ENCODE peak calls at places on chromosomes 5 and 9, in eight cellular contexts. F is body of pancreas; I is GM20000; N is substantia nigra; O is NCI-H460; J is amygdala; Y is stimulated activated CD8-positive, alpha-beta memory T cell treated with anti-CD3 and anti-CD28 coated beads, Interleukin-12 subunit alpha, Interleukin-12 subunit beta, amount 100 ng/mL, for 1 hour; W is smooth muscle cell of the brain vasculature. V is an unnamed sample.

GRCh38 chr9:135476981-135477380 is 2.6 kb upstream of the PPP1R26 start:
- DNase-seq in O (no peak), J (no peak), I (no peak), F (no peak), W (no peak), Y (no peak), N (no peak), V (no peak)

GRCh38 chr5:170986598-170986997 is 124.8 kb downstream of the RANBP17 start:
- DNase-seq in N (no peak), Y (no peak), J (no peak), W (peak; percentile 9), O (peak; percentile 3), F (no peak), I (no peak), V (no peak)

GRCh38 chr9:128551652-128552152 is 685 bp upstream of the SPTAN1 start:
- DNase-seq in F (no peak), I (no peak), Y (no peak), O (no peak), W (no peak), N (no peak), J (no peak), V (no peak)

GRCh38 chr9:131682261-131682660 is 57.6 kb downstream of the RAPGEF1 start:
- DNase-seq in O (no peak), N (no peak), Y (no peak), J (no peak), W (no peak), F (no peak), I (no peak), V (no peak)

GRCh38 chr5:16552666-16553343 is 64.0 kb downstream of the RETREG1 start:
- DNase-seq in F (peak; percentile 89), O (peak; percentile 56), I (peak; percentile 41), W (no peak), N (no peak), Y (peak; percentile 16), J (peak; percentile 56), V (peak; percentile 20)

GRCh38 chr5:98416541-98416940 is 356.9 kb upstream of the RGMB start:
- DNase-seq in I (no peak), J (no peak), Y (no peak), F (no peak), W (no peak), N (no peak), O (no peak), V (no peak)

GRCh38 chr5:1174122-1174936 is 27.1 kb upstream of the SLC6A19 start:
- DNase-seq in F (peak; percentile 65), O (peak; percentile 79), J (peak; percentile 15), W (no peak), I (peak; percentile 76), Y (peak; percentile 22), N (no peak), V (no peak)

GRCh38 chr5:120464627-120465280 is 654 bp downstream of the PRR16 start:
- DNase-seq in F (peak; percentile 15), J (no peak), I (peak; percentile 44), W (no peak), Y (no peak), N (no peak), O (no peak), V (no peak)

GRCh38 chr5:148848378-148849031 is 22.1 kb downstream of the ADRB2 start:
- DNase-seq in J (no peak), N (no peak), I (no peak), W (no peak), O (no peak), Y (no peak), F (no peak), V (no peak)

GRCh38 chr5:72848474-72849428 is 32.3 kb downstream of the TNPO1 start:
- DNase-seq in J (peak; percentile 38), F (peak; percentile 51), N (peak; percentile 6), O (no peak), Y (peak; percentile 14), W (no peak), I (peak; percentile 77), V (peak; percentile 37)

GRCh38 chr5:93967923-93968322 is 226.5 kb upstream of the POU5F2 start:
- DNase-seq in J (no peak), F (no peak), N (no peak), Y (no peak), I (no peak), W (no peak), O (peak; percentile 40), V (no peak)

GRCh38 chr9:122213589-122214413 is 15.0 kb downstream of the LHX6 start:
- DNase-seq in N (no peak), F (peak; percentile 38), I (peak; percentile 88), W (no peak), J (no peak), Y (no peak), O (peak; percentile 43), V (peak; percentile 78)

GRCh38 chr5:135660826-135661555 is 82.2 kb upstream of the CXCL14 start:
- DNase-seq in W (no peak), O (no peak), Y (no peak), F (no peak), N (no peak), J (no peak), I (no peak), V (no peak)

GRCh38 chr9:93827545-93828330 is 127.4 kb downstream of the BARX1 start:
- DNase-seq in I (peak; percentile 76), N (no peak), O (peak; percentile 52), J (no peak), W (peak; percentile 9), F (peak; percentile 52), Y (no peak), V (peak; percentile 69)

GRCh38 chr9:2181794-2182193 is 166.6 kb downstream of the SMARCA2 start:
- DNase-seq in F (peak; percentile 22), J (no peak), N (no peak), O (no peak), Y (no peak), W (no peak), I (no peak), V (no peak)

GRCh38 chr9:69134412-69134811 is 39.7 kb upstream of the TJP2 start:
- DNase-seq in F (no peak), O (no peak), I (no peak), W (no peak), J (no peak), N (no peak), Y (no peak), V (no peak)

GRCh38 chr9:111282940-111283339 is 47.1 kb downstream of the OR2K2 start:
- DNase-seq in I (no peak), F (no peak), J (no peak), W (no peak), N (no peak), O (no peak), Y (no peak), V (no peak)

GRCh38 chr9:96293481-96293880 is 8.5 kb downstream of the HSD17B3 start:
- DNase-seq in Y (no peak), O (no peak), J (no peak), N (no peak), I (no peak), W (no peak), F (no peak), V (no peak)

GRCh38 chr5:76617675-76618074 is 5.5 kb downstream of the F2RL2 start:
- DNase-seq in N (no peak), F (no peak), O (peak; percentile 35), I (no peak), Y (no peak), J (no peak), W (no peak), V (no peak)

GRCh38 chr5:106966686-106967315 is 703.9 kb downstream of the EFNA5 start:
- DNase-seq in W (no peak), O (no peak), N (no peak), J (no peak), I (no peak), F (no peak), Y (no peak), V (no peak)

GRCh38 chr5:141855265-141856029 is 22.8 kb downstream of the PCDH1 start:
- DNase-seq in I (no peak), N (peak; percentile 75), J (peak; percentile 71), F (peak; percentile 75), O (no peak), Y (no peak), W (no peak), V (no peak)

GRCh38 chr5:132500931-132501628 is 10.5 kb upstream of the IRF1 start:
- DNase-seq in F (peak; percentile 82), W (no peak), Y (peak; percentile 70), J (no peak), N (no peak), O (peak; percentile 67), I (peak; percentile 82), V (no peak)